ENCODE peak calls at places on chromosomes 3 and 15, in ten cellular contexts. N, F, G, L, Z, S, Q, R, T and U are unnamed samples.

GRCh38 chr15:42994546-42994945 is 74.0 kb upstream of the TTBK2 start:
- DNase-seq in N (no peak), F (no peak), G (no peak), L (no peak), Z (no peak), S (no peak), Q (no peak), R (no peak), T (no peak), U (no peak)

GRCh38 chr3:160403796-160404510 is 4.5 kb downstream of the SMC4 start:
- DNase-seq in N (no peak), F (no peak), G (no peak), L (no peak), Z (no peak), S (no peak), Q (no peak), R (no peak), T (no peak), U (no peak)

GRCh38 chr3:120214161-120214560 is 70.9 kb downstream of the GPR156 start:
- DNase-seq in N (no peak), F (no peak), G (no peak), L (no peak), Z (no peak), S (no peak), Q (no peak), R (no peak), T (no peak), U (no peak)

GRCh38 chr3:43468141-43468540 is 153.7 kb downstream of the ANO10 start:
- DNase-seq in N (no peak), F (no peak), G (no peak), L (no peak), Z (no peak), S (no peak), Q (no peak), R (no peak), T (no peak), U (no peak)

GRCh38 chr3:7621645-7622044 is 760.7 kb downstream of the GRM7 start:
- DNase-seq in N (no peak), F (no peak), G (no peak), L (no peak), Z (no peak), S (no peak), Q (no peak), R (no peak), T (no peak), U (no peak)

GRCh38 chr15:40106203-40107161 is 2.2 kb downstream of the BMF start:
- DNase-seq in N (no peak), F (no peak), G (peak), L (no peak), Z (peak), S (peak), Q (no peak), R (no peak), T (no peak), U (peak)

GRCh38 chr3:138332472-138333073 is 2.9 kb upstream of the NME9 start:
- DNase-seq in N (no peak), F (no peak), G (peak), L (no peak), Z (peak), S (no peak), Q (peak), R (no peak), T (no peak), U (peak)

GRCh38 chr3:8625991-8626390 is 18.6 kb downstream of the SSUH2 start:
- DNase-seq in N (no peak), F (no peak), G (no peak), L (no peak), Z (peak), S (no peak), Q (no peak), R (no peak), T (no peak), U (no peak)

GRCh38 chr3:49901351-49902339 is 2.0 kb downstream of the MST1R start:
- DNase-seq in N (no peak), F (no peak), G (no peak), L (no peak), Z (peak), S (no peak), Q (no peak), R (no peak), T (no peak), U (no peak)

GRCh38 chr3:69197922-69198540 is 75.6 kb upstream of the LMOD3 start:
- DNase-seq in N (no peak), F (peak), G (no peak), L (no peak), Z (no peak), S (no peak), Q (no peak), R (no peak), T (no peak), U (no peak)

GRCh38 chr3:195356151-195357086 is 85.5 kb upstream of the XXYLT1 start:
- DNase-seq in N (peak), F (no peak), G (no peak), L (no peak), Z (no peak), S (no peak), Q (no peak), R (no peak), T (no peak), U (no peak)

GRCh38 chr15:83155937-83156336 is 48.5 kb downstream of the TM6SF1 start:
- DNase-seq in N (no peak), F (no peak), G (no peak), L (no peak), Z (peak), S (no peak), Q (no peak), R (no peak), T (no peak), U (peak)

GRCh38 chr3:73056365-73057150 is 4.9 kb upstream of the EBLN2 start:
- DNase-seq in N (no peak), F (no peak), G (peak), L (peak), Z (peak), S (no peak), Q (peak), R (peak), T (no peak), U (no peak)

GRCh38 chr3:108477511-108478147 is 32.8 kb downstream of the MYH15 start:
- DNase-seq in N (peak), F (peak), G (peak), L (peak), Z (peak), S (peak), Q (peak), R (no peak), T (peak), U (peak)

GRCh38 chr15:77493324-77493907 is 72.7 kb downstream of the HMG20A start:
- DNase-seq in N (no peak), F (no peak), G (peak), L (no peak), Z (no peak), S (no peak), Q (no peak), R (no peak), T (no peak), U (no peak)

GRCh38 chr3:49665822-49666519 is 8.2 kb upstream of the APEH start:
- DNase-seq in N (no peak), F (no peak), G (no peak), L (no peak), Z (no peak), S (no peak), Q (no peak), R (no peak), T (no peak), U (no peak)

GRCh38 chr3:64992462-64993285 is 304.9 kb upstream of the ADAMTS9 start:
- DNase-seq in N (no peak), F (no peak), G (no peak), L (no peak), Z (no peak), S (no peak), Q (no peak), R (no peak), T (no peak), U (peak)

GRCh38 chr15:63971904-63972303 is 74.4 kb downstream of the DAPK2 start:
- DNase-seq in N (no peak), F (no peak), G (no peak), L (no peak), Z (no peak), S (no peak), Q (no peak), R (no peak), T (no peak), U (no peak)

GRCh38 chr3:64501298-64501906 is 186.4 kb downstream of the ADAMTS9 start:
- DNase-seq in N (no peak), F (no peak), G (no peak), L (no peak), Z (no peak), S (no peak), Q (no peak), R (no peak), T (no peak), U (no peak)

GRCh38 chr15:45242289-45242688 is 9.7 kb upstream of the SLC28A2 start:
- DNase-seq in N (no peak), F (no peak), G (no peak), L (no peak), Z (no peak), S (peak), Q (no peak), R (no peak), T (no peak), U (no peak)

GRCh38 chr3:176951144-176951543 is 246.1 kb downstream of the TBL1XR1 start:
- DNase-seq in N (no peak), F (no peak), G (no peak), L (no peak), Z (no peak), S (no peak), Q (no peak), R (no peak), T (no peak), U (no peak)

GRCh38 chr15:64197425-64197824 is 34.6 kb upstream of the PPIB start:
- DNase-seq in N (no peak), F (no peak), G (no peak), L (no peak), Z (no peak), S (no peak), Q (no peak), R (no peak), T (no peak), U (no peak)

GRCh38 chr15:51971353-51972133 is at the start of gene LEO1:
- DNase-seq in N (peak), F (peak), G (peak), L (peak), Z (peak), S (peak), Q (peak), R (peak), T (peak), U (peak)

GRCh38 chr15:44275431-44275830 is 13.1 kb upstream of the GOLM2 start:
- DNase-seq in N (no peak), F (no peak), G (no peak), L (no peak), Z (no peak), S (no peak), Q (no peak), R (no peak), T (no peak), U (no peak)

GRCh38 chr3:102129774-102130608 is 280.7 kb downstream of the NFKBIZ start:
- DNase-seq in N (no peak), F (no peak), G (peak), L (no peak), Z (no peak), S (no peak), Q (no peak), R (peak), T (no peak), U (no peak)

GRCh38 chr15:39194431-39194830 is 386.4 kb upstream of the THBS1 start:
- DNase-seq in N (no peak), F (no peak), G (no peak), L (no peak), Z (no peak), S (no peak), Q (no peak), R (no peak), T (no peak), U (no peak)